ENCODE peak calls at places on chromosomes 3 and 15, in eight cellular contexts. D, O, H, N, G, Q, M and L are unnamed samples.

GRCh38 chr15:33801954-33802353 is 166.3 kb upstream of the CHRM5 start:
- DNase-seq in D (no peak), O (no peak), H (no peak), N (no peak), G (no peak), Q (no peak), M (no peak), L (no peak)

GRCh38 chr3:31654998-31655397 is 122.3 kb downstream of the STT3B start:
- DNase-seq in D (no peak), O (no peak), H (no peak), N (no peak), G (no peak), Q (no peak), M (no peak), L (no peak)

GRCh38 chr3:69774029-69774428 is 34.8 kb downstream of the MITF start:
- DNase-seq in D (peak; percentile 51), O (no peak), H (peak; percentile 41), N (no peak), G (no peak), Q (no peak), M (no peak), L (no peak)

GRCh38 chr3:123002100-123002748 is 25.3 kb downstream of the SEMA5B start:
- DNase-seq in D (no peak), O (no peak), H (no peak), N (no peak), G (no peak), Q (no peak), M (no peak), L (peak; percentile 56)

GRCh38 chr15:77568960-77569646 is 63.6 kb downstream of the LINGO1 start:
- DNase-seq in D (no peak), O (no peak), H (peak; percentile 61), N (peak; percentile 24), G (no peak), Q (no peak), M (no peak), L (no peak)

GRCh38 chr15:20272422-20273184 is 269.0 kb downstream of the GOLGA6L6 start:
- DNase-seq in D (no peak), O (no peak), H (no peak), N (peak; percentile 82), G (no peak), Q (no peak), M (no peak), L (peak; percentile 51)

GRCh38 chr15:57751177-57751800 is 44.8 kb downstream of the POLR2M start:
- DNase-seq in D (no peak), O (peak; percentile 23), H (no peak), N (no peak), G (no peak), Q (peak; percentile 39), M (no peak), L (peak; percentile 68)

GRCh38 chr3:128167973-128168674 is 14.8 kb downstream of the EEFSEC start:
- DNase-seq in D (peak; percentile 33), O (no peak), H (no peak), N (no peak), G (no peak), Q (no peak), M (no peak), L (no peak)

GRCh38 chr15:91522609-91523332 is 330.7 kb upstream of the SLCO3A1 start:
- DNase-seq in D (no peak), O (no peak), H (no peak), N (no peak), G (no peak), Q (no peak), M (peak; percentile 52), L (peak; percentile 62)

GRCh38 chr3:51712020-51712385 is 5.1 kb downstream of the GRM2 start:
- DNase-seq in D (no peak), O (no peak), H (no peak), N (no peak), G (no peak), Q (no peak), M (no peak), L (no peak)

GRCh38 chr3:134373278-134373941 is 837 bp downstream of the AMOTL2 start:
- DNase-seq in D (peak; percentile 92), O (peak; percentile 30), H (peak; percentile 89), N (peak; percentile 86), G (peak; percentile 93), Q (peak; percentile 93), M (no peak), L (peak; percentile 96)

GRCh38 chr3:198032445-198032936 is 72.5 kb downstream of the LMLN start:
- DNase-seq in D (peak; percentile 27), O (no peak), H (no peak), N (no peak), G (no peak), Q (peak; percentile 64), M (no peak), L (no peak)

GRCh38 chr15:51931016-51931415 is 40.6 kb downstream of the LEO1 start:
- DNase-seq in D (no peak), O (no peak), H (no peak), N (no peak), G (no peak), Q (no peak), M (no peak), L (no peak)

GRCh38 chr3:143478124-143478693 is 358.6 kb downstream of the CHST2 start:
- DNase-seq in D (no peak), O (no peak), H (no peak), N (no peak), G (no peak), Q (peak; percentile 10), M (no peak), L (peak; percentile 27)

GRCh38 chr3:19903649-19904048 is 30.4 kb downstream of the EFHB start:
- DNase-seq in D (no peak), O (no peak), H (no peak), N (no peak), G (no peak), Q (no peak), M (no peak), L (no peak)

DNA sequence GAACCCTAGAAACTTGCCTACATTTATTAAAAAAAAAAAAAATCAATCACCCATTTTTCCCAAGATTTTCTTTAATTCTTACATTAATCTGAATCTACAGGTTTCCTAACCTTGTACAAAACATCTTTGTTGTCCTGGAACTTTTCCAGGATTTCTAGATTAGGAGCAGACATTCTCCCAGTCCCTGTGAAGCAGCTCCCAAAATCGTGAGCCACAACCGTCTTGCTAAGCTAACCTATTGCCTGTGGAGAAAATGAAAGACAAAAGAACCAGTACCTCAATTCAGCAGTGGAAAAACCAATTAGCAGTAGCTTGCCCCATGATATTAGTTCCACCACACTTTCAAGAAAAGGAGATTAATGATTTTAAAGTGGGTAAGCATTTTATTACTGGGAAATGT is 522.1 kb downstream of the UNC13C start:
- DNase-seq in D (no peak), O (no peak), H (no peak), N (no peak), G (no peak), Q (no peak), M (no peak), L (no peak)
- H3K4me1 ChIP-seq in D (no peaks in the 10 kb centered on the region), O (no peaks in the 10 kb centered on the region), H (no peaks in the 10 kb centered on the region), N (no peaks in the 10 kb centered on the region), G (no peaks in the 10 kb centered on the region), Q (no peaks in the 10 kb centered on the region), M (no peaks in the 10 kb centered on the region), L (no peaks in the 10 kb centered on the region)

DNA sequence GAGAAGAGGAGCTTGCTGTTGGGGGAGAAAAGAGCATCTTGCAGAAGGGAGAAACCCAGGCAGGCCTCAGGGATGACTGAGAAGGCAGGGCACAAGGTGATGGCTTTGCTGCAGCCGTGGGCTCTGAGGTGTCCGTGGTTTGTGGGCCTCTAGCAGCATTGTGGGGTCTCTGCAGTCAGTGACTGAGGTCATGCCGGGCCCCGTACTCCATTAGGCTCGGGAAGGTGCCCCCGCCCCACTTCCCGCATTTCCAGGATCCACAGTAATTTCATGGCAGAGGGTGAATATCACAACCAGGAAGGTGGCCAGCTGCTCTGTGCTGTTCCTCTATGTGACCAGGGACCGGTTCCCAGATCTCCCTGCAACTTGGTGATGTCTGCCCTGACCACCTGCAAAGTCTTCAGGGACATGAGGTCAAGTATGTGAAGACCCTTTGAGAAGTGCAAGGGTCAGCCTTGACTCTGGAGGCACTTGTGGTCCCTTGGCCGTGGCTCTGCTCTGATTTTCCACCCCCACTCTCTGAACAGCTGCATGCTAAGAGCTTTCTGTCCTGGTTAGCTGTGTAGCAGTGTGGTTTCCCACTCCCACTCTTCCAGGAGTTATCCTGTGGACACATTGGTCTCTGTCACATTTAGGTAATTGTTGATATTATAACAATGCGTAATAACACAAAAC is 3.6 kb downstream of the KLF13 start:
- DNase-seq in D (no peak), O (no peak), H (no peak), N (no peak), G (no peak), Q (no peak), M (no peak), L (no peak)
- H3K4me1 ChIP-seq in D (peaks cover 70% of the 10 kb centered on the region), O (peaks cover 35% of the 10 kb centered on the region), H (no peaks in the 10 kb centered on the region), N (peaks cover 49% of the 10 kb centered on the region), G (peaks cover 69% of the 10 kb centered on the region), Q (peaks cover 20% of the 10 kb centered on the region), M (peaks cover 66% of the 10 kb centered on the region), L (peaks cover under 1% of the 10 kb centered on the region)

GRCh38 chr3:71447803-71448202 is 135.7 kb downstream of the FOXP1 start:
- DNase-seq in D (no peak), O (no peak), H (no peak), N (no peak), G (no peak), Q (no peak), M (no peak), L (no peak)
- H3K4me1 ChIP-seq in D (peaks cover 52% of the 10 kb centered on the region), O (peaks cover 12% of the 10 kb centered on the region), H (no peaks in the 10 kb centered on the region), N (peaks cover 4% of the 10 kb centered on the region), G (peaks cover 63% of the 10 kb centered on the region), Q (peaks cover 60% of the 10 kb centered on the region), M (peaks cover 100% of the 10 kb centered on the region), L (peaks cover 2% of the 10 kb centered on the region)

DNA sequence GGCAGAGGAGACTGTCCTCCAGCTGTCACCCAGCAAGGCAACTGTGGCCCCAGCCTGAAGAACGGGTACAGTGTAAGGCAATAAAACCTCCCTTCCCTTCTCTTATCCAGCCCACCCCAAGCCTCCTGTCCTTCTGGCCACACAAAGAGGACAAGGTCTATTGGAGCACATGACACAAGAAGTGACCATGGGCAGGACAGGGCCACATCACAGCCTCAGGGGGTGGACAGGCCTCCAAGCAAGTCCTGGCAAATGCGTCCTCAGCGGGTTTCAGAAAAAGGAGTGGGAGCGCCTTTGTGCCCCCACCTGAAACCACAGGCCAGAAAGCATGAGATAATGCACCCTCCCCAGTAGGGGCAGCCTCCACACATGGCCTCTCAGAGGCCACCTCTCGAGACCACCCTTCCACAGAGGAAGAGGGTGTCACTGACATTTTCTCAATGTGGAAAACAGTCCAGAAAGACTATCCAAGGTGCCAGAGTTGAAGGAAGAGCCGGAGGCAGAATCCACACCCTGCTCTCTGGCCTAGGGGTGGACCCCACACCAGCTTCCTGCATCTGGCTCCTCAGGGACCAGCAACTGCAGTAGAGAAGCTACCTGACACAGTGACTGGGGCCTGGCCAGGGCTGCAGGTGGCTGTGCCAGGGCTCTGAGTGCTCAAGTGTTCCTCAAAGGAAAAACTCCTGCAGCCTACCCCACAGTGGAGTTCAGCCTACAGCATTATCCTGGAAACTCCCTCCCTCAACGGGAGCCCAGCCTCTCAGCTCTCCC is 43.9 kb downstream of the CCDC12 start:
- DNase-seq in D (no peak), O (no peak), H (no peak), N (no peak), G (no peak), Q (no peak), M (no peak), L (no peak)
- H3K4me1 ChIP-seq in D (peaks cover 98% of the 10 kb centered on the region), O (peaks cover 31% of the 10 kb centered on the region), H (peaks cover 14% of the 10 kb centered on the region), N (peaks cover 84% of the 10 kb centered on the region), G (peaks cover 86% of the 10 kb centered on the region), Q (peaks cover 60% of the 10 kb centered on the region), M (peaks cover 66% of the 10 kb centered on the region), L (peaks cover 9% of the 10 kb centered on the region)

GRCh38 chr3:45872569-45872968 is 13.8 kb upstream of the CCR9 start:
- DNase-seq in D (no peak), O (no peak), H (no peak), N (no peak), G (no peak), Q (no peak), M (no peak), L (no peak)
- H3K4me1 ChIP-seq in D (no peaks in the 10 kb centered on the region), O (no peaks in the 10 kb centered on the region), H (no peaks in the 10 kb centered on the region), N (no peaks in the 10 kb centered on the region), G (no peaks in the 10 kb centered on the region), Q (no peaks in the 10 kb centered on the region), M (peaks cover 35% of the 10 kb centered on the region), L (no peaks in the 10 kb centered on the region)